ENCODE peak calls at places on chromosomes 12 and 14, in four cellular contexts. I is WTC11, T is HepG2, D is K562. M is an unnamed sample.

GRCh38 chr14:34824826-34825225 is 50.3 kb downstream of the BAZ1A start:
- DNase-seq in D (no peak), T (no peak), I (no peak), M (no peak)

GRCh38 chr12:29929295-29929694 is 145.6 kb upstream of the TMTC1 start:
- DNase-seq in D (no peak), T (no peak), I (no peak), M (no peak)

GRCh38 chr14:93160353-93160801 is 24.3 kb downstream of the MOAP1 start:
- DNase-seq in T (no peak), I (peak; percentile 29), D (peak; percentile 70), M (peak; percentile 52)

GRCh38 chr14:64465208-64465821 is at the start of gene AKAP5:
- DNase-seq in D (peak; percentile 60), T (peak; percentile 46), I (peak; percentile 87), M (peak; percentile 80)

GRCh38 chr14:33793711-33794110 is 157.2 kb downstream of the EGLN3 start:
- DNase-seq in I (no peak), D (no peak), T (no peak), M (no peak)

GRCh38 chr12:52149182-52149641 is 42.6 kb downstream of the KRT80 start:
- DNase-seq in D (no peak), I (no peak), T (no peak), M (no peak)

GRCh38 chr14:75242546-75243273 is 35.9 kb upstream of the FOS start:
- DNase-seq in D (no peak), T (no peak), I (no peak), M (no peak)

GRCh38 chr14:105737504-105738246 is 211.3 kb downstream of the TMEM121 start:
- DNase-seq in I (no peak), T (no peak), D (no peak), M (no peak)

GRCh38 chr12:10075451-10075850 is 23.3 kb downstream of the CLEC1A start:
- DNase-seq in D (no peak), T (no peak), I (no peak), M (no peak)

GRCh38 chr12:92995258-92995905 is 66.3 kb upstream of the EEA1 start:
- DNase-seq in D (no peak), I (no peak), T (no peak), M (no peak)

GRCh38 chr14:103220982-103221641 is 97.9 kb downstream of the TNFAIP2 start:
- DNase-seq in D (no peak), T (no peak), I (no peak), M (no peak)

GRCh38 chr14:75258079-75258802 is 20.4 kb upstream of the FOS start:
- DNase-seq in D (no peak), T (no peak), I (no peak), M (no peak)

GRCh38 chr12:1205512-1206060 is 214.6 kb downstream of the ERC1 start:
- DNase-seq in I (no peak), T (no peak), D (no peak), M (no peak)

GRCh38 chr14:40308240-40308639 is 876.0 kb upstream of the FBXO33 start:
- DNase-seq in T (no peak), I (no peak), D (no peak), M (no peak)

GRCh38 chr12:9668141-9669018 is 1.1 kb upstream of the CLEC2D start:
- DNase-seq in I (no peak), D (no peak), T (no peak), M (no peak)

GRCh38 chr14:75280831-75281690 is 2.4 kb downstream of the FOS start:
- DNase-seq in I (no peak), D (no peak), T (no peak), M (no peak)

GRCh38 chr12:104384141-104384880 is 72.4 kb upstream of the CHST11 start:
- DNase-seq in D (peak; percentile 23), I (no peak), T (no peak), M (no peak)

GRCh38 chr12:92928431-92928961 is 599 bp downstream of the EEA1 start:
- DNase-seq in D (peak; percentile 42), T (no peak), I (peak; percentile 16), M (peak; percentile 39)

GRCh38 chr12:55925870-55926737 is 1.6 kb downstream of the PYM1 start:
- DNase-seq in T (no peak), D (peak; percentile 17), I (no peak), M (no peak)

GRCh38 chr12:31651893-31652521 is 7.5 kb upstream of the ETFBKMT start:
- DNase-seq in D (peak; percentile 60), I (no peak), T (no peak), M (no peak)

GRCh38 chr12:4714879-4715278 is 5.3 kb upstream of the GALNT8 start:
- DNase-seq in T (no peak), I (no peak), D (no peak), M (no peak)

GRCh38 chr14:63988579-63988978 is 135.8 kb downstream of the SYNE2 start:
- DNase-seq in T (no peak), I (no peak), D (no peak), M (no peak)

GRCh38 chr12:34604227-34604626 is 581.9 kb downstream of the ALG10 start:
- DNase-seq in I (no peak), D (no peak), T (no peak), M (no peak)

GRCh38 chr12:53252349-53252916 is 15.7 kb upstream of the ESPL1 start:
- DNase-seq in D (no peak), I (no peak), T (no peak), M (no peak)

GRCh38 chr14:86892167-86892956 is 1100.6 kb downstream of the GALC start:
- DNase-seq in I (no peak), D (no peak), T (peak; percentile 79), M (no peak)

GRCh38 chr12:50375802-50376201 is 20.6 kb downstream of the FAM186A start:
- DNase-seq in T (no peak), I (no peak), D (no peak), M (no peak)

DNA sequence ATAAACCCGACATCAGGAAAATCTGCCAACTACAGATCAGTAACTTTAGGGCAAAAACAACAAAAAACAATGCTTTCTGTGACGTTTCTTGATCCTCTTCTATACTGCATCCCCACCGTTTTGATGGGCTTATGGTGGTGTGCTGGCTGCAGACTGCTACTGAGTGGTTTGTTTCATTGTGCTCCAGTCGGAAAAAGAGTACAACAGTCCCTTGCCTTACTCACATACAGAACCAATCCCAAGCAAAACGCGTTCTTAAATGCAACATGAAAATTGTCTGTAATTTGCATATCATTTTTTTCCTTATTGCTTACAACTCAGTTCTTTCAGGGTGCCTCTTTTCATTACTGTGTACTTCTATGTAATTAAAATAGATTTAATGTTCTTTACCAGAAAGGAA is 2.3 kb downstream of the ETV6 start:
- DNase-seq in T (no peak), D (peak; percentile 7), I (no peak), M (no peak)
- TF ChIP-seq ELF4 in T (no peak), D (no peak), I (no peak), M (no peak)

DNA sequence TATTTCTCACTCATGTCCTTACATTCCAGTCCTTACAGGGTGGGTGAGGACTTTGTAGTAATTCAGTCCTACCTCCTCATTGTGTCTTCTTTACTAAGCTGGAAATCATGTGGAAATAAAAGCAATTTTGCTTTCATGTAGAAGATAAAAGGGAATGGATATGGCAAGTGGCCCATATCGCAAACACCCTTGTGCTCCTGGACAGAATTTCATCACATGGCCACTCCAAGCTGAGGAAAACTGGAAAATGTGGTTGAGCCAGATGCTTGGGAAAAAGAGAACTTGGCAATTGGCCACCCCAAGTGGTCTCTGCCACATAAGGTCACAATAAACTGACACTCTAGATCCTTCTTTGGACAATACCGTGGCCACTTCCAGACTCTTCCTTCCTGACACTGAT is 64.2 kb upstream of the IFNG-AS1 start:
- DNase-seq in I (no peak), D (no peak), T (no peak), M (no peak)
- TF ChIP-seq ELF4 in I (no peak), D (no peak), T (no peak), M (no peak)

GRCh38 chr12:128976120-128976519 is 122.8 kb downstream of the GLT1D1 start:
- DNase-seq in I (peak; percentile 24), D (peak; percentile 70), T (no peak), M (peak; percentile 25)
- TF ChIP-seq ELF4 in I (no peak), D (no peak), T (no peak), M (no peak)

GRCh38 chr12:91871751-91872150 is 273.9 kb downstream of the BTG1 start:
- DNase-seq in T (no peak), D (no peak), I (no peak), M (no peak)

GRCh38 chr12:91882910-91883309 is 262.7 kb downstream of the BTG1 start:
- DNase-seq in I (no peak), T (no peak), D (no peak), M (no peak)

GRCh38 chr12:91877022-91877421 is 268.6 kb downstream of the BTG1 start:
- DNase-seq in T (no peak), D (no peak), I (no peak), M (no peak)

GRCh38 chr12:91874086-91874865 is 271.4 kb downstream of the BTG1 start:
- DNase-seq in T (no peak), D (no peak), I (no peak), M (no peak)

GRCh38 chr12:91877461-91878230 is 268.0 kb downstream of the BTG1 start:
- DNase-seq in I (no peak), T (no peak), D (no peak), M (no peak)
- TF ChIP-seq ELF4 in I (no peak), T (no peak), D (no peak), M (no peak)

DNA sequence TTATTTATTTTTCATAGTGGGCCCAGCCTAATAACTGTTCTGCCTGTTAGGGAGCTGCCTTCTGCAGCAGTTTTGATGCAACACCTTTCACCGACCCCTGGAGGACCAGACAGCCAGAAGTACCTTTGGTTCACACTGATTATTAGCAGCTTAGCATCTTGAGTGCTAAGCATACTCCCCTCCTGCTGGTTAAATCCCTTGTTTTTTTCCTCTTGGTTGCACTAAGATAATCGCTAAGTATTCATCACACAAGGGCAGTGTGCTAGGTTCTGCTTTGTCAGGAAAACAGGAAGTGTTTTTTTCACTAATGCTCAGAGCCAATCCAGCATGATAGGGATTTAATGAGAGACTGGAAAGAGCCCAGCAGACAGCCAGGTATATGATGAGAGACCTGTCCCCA is 437.0 kb downstream of the FUT8 start:
- DNase-seq in D (no peak), I (no peak), T (no peak), M (no peak)
- TF ChIP-seq ELF4 in D (no peak), I (no peak), T (no peak), M (no peak)

GRCh38 chr14:50335989-50336391 is 23.9 kb downstream of the DMAC2L start:
- DNase-seq in T (no peak), D (peak; percentile 55), I (no peak), M (no peak)
- TF ChIP-seq ELF4 in T (no peak), D (no peak), I (no peak), M (no peak)